ENCODE peak calls at places on chromosomes 11 and 22, in six cellular contexts. One of them, this sample, is unnamed.

GRCh38 chr11:57467508-57468157 is 7.3 kb downstream of the RTN4RL2 start:
- ATAC-seq in K562: no peak
- ATAC-seq in A549: no peak
- ATAC-seq in GM12878: no peak
- ATAC-seq in HepG2: no peak
- ATAC-seq in upper lobe of left lung: no peak
- ATAC-seq in this sample: no peak

GRCh38 chr11:61091373-61092279 is 10.7 kb upstream of the CD5 start:
- ATAC-seq in K562: peak
- ATAC-seq in A549: peak
- ATAC-seq in GM12878: peak
- ATAC-seq in HepG2: no peak
- ATAC-seq in upper lobe of left lung: peak
- ATAC-seq in this sample: no peak

GRCh38 chr11:45332486-45332934 is 46.4 kb upstream of the SYT13 start:
- ATAC-seq in K562: peak
- ATAC-seq in A549: peak
- ATAC-seq in GM12878: peak
- ATAC-seq in HepG2: peak
- ATAC-seq in upper lobe of left lung: peak
- ATAC-seq in this sample: peak

GRCh38 chr11:33292306-33292705 is 35.1 kb downstream of the HIPK3 start:
- ATAC-seq in K562: no peak
- ATAC-seq in A549: no peak
- ATAC-seq in GM12878: no peak
- ATAC-seq in HepG2: no peak
- ATAC-seq in upper lobe of left lung: no peak
- ATAC-seq in this sample: no peak

GRCh38 chr11:83713701-83714100 is 427.5 kb upstream of the CCDC90B start:
- ATAC-seq in K562: no peak
- ATAC-seq in A549: no peak
- ATAC-seq in GM12878: no peak
- ATAC-seq in HepG2: no peak
- ATAC-seq in upper lobe of left lung: peak
- ATAC-seq in this sample: peak

GRCh38 chr22:38732251-38732815 is 23.5 kb downstream of the SUN2 start:
- ATAC-seq in K562: no peak
- ATAC-seq in A549: no peak
- ATAC-seq in GM12878: no peak
- ATAC-seq in HepG2: no peak
- ATAC-seq in upper lobe of left lung: no peak
- ATAC-seq in this sample: peak

GRCh38 chr11:126431401-126432064 is 76.0 kb downstream of the ST3GAL4 start:
- ATAC-seq in K562: no peak
- ATAC-seq in A549: peak
- ATAC-seq in GM12878: no peak
- ATAC-seq in HepG2: peak
- ATAC-seq in upper lobe of left lung: peak
- ATAC-seq in this sample: peak

GRCh38 chr22:31235076-31235475 is 23.0 kb downstream of the LIMK2 start:
- ATAC-seq in K562: no peak
- ATAC-seq in A549: no peak
- ATAC-seq in GM12878: no peak
- ATAC-seq in HepG2: no peak
- ATAC-seq in upper lobe of left lung: no peak
- ATAC-seq in this sample: no peak

GRCh38 chr11:86547727-86548126 is 124.7 kb downstream of the ME3 start:
- ATAC-seq in K562: no peak
- ATAC-seq in A549: no peak
- ATAC-seq in GM12878: no peak
- ATAC-seq in HepG2: no peak
- ATAC-seq in upper lobe of left lung: peak
- ATAC-seq in this sample: peak

GRCh38 chr11:111423250-111423615 is 44.2 kb upstream of the POU2AF1 start:
- ATAC-seq in K562: no peak
- ATAC-seq in A549: peak
- ATAC-seq in GM12878: peak
- ATAC-seq in HepG2: peak
- ATAC-seq in upper lobe of left lung: no peak
- ATAC-seq in this sample: no peak

GRCh38 chr11:64864473-64865285 is 13.7 kb downstream of the EHD1 start:
- ATAC-seq in K562: peak
- ATAC-seq in A549: no peak
- ATAC-seq in GM12878: peak
- ATAC-seq in HepG2: no peak
- ATAC-seq in upper lobe of left lung: peak
- ATAC-seq in this sample: peak

GRCh38 chr11:111402411-111402810 is 23.3 kb upstream of the POU2AF1 start:
- ATAC-seq in K562: no peak
- ATAC-seq in A549: no peak
- ATAC-seq in GM12878: no peak
- ATAC-seq in HepG2: no peak
- ATAC-seq in upper lobe of left lung: no peak
- ATAC-seq in this sample: no peak

GRCh38 chr11:118265954-118266353 is 1.9 kb upstream of the MPZL2 start:
- ATAC-seq in K562: no peak
- ATAC-seq in A549: no peak
- ATAC-seq in GM12878: no peak
- ATAC-seq in HepG2: no peak
- ATAC-seq in upper lobe of left lung: peak
- ATAC-seq in this sample: peak

GRCh38 chr11:6992457-6993431 is 27.4 kb downstream of the ZNF214 start:
- ATAC-seq in K562: no peak
- ATAC-seq in A549: no peak
- ATAC-seq in GM12878: no peak
- ATAC-seq in HepG2: no peak
- ATAC-seq in upper lobe of left lung: no peak
- ATAC-seq in this sample: peak

GRCh38 chr11:61489833-61490585 is 18.5 kb upstream of the LRRC10B start:
- ATAC-seq in K562: peak
- ATAC-seq in A549: peak
- ATAC-seq in GM12878: no peak
- ATAC-seq in HepG2: peak
- ATAC-seq in upper lobe of left lung: peak
- ATAC-seq in this sample: no peak

GRCh38 chr22:24500251-24500820 is 5.2 kb downstream of the UPB1 start:
- ATAC-seq in K562: no peak
- ATAC-seq in A549: no peak
- ATAC-seq in GM12878: no peak
- ATAC-seq in HepG2: peak
- ATAC-seq in upper lobe of left lung: no peak
- ATAC-seq in this sample: no peak

GRCh38 chr11:3967695-3968094 is 112.2 kb downstream of the STIM1 start:
- ATAC-seq in K562: no peak
- ATAC-seq in A549: no peak
- ATAC-seq in GM12878: no peak
- ATAC-seq in HepG2: no peak
- ATAC-seq in upper lobe of left lung: no peak
- ATAC-seq in this sample: no peak

GRCh38 chr11:30586251-30587144 is at the start of gene MPPED2:
- ATAC-seq in K562: peak
- ATAC-seq in A549: peak
- ATAC-seq in GM12878: peak
- ATAC-seq in HepG2: peak
- ATAC-seq in upper lobe of left lung: peak
- ATAC-seq in this sample: peak

GRCh38 chr11:35525501-35526175 is at the start of gene PAMR1:
- ATAC-seq in K562: no peak
- ATAC-seq in A549: no peak
- ATAC-seq in GM12878: peak
- ATAC-seq in HepG2: no peak
- ATAC-seq in upper lobe of left lung: peak
- ATAC-seq in this sample: peak

GRCh38 chr22:48239461-48240164 is 1477.2 kb downstream of the TBC1D22A start:
- ATAC-seq in K562: no peak
- ATAC-seq in A549: no peak
- ATAC-seq in GM12878: no peak
- ATAC-seq in HepG2: no peak
- ATAC-seq in upper lobe of left lung: no peak
- ATAC-seq in this sample: no peak

GRCh38 chr11:69048718-69049489 is at the start of gene TPCN2:
- ATAC-seq in K562: peak
- ATAC-seq in A549: peak
- ATAC-seq in GM12878: peak
- ATAC-seq in HepG2: peak
- ATAC-seq in upper lobe of left lung: peak
- ATAC-seq in this sample: peak
- TF ChIP-seq EP300 in K562: no peak
- TF ChIP-seq EP300 in A549: no peak
- TF ChIP-seq EP300 in GM12878: no peak
- TF ChIP-seq EP300 in HepG2: no peak
- TF ChIP-seq EP300 in upper lobe of left lung: no peak
- TF ChIP-seq EP300 in this sample: no peak

GRCh38 chr22:50624347-50625130 is 3.4 kb downstream of the ARSA start:
- ATAC-seq in K562: no peak
- ATAC-seq in A549: no peak
- ATAC-seq in GM12878: no peak
- ATAC-seq in HepG2: no peak
- ATAC-seq in upper lobe of left lung: no peak
- ATAC-seq in this sample: no peak

GRCh38 chr22:50621948-50622722 is 5.8 kb downstream of the ARSA start:
- ATAC-seq in K562: peak
- ATAC-seq in A549: no peak
- ATAC-seq in GM12878: peak
- ATAC-seq in HepG2: peak
- ATAC-seq in upper lobe of left lung: no peak
- ATAC-seq in this sample: no peak

GRCh38 chr22:50620861-50621490 is 7.0 kb downstream of the ARSA start:
- ATAC-seq in K562: no peak
- ATAC-seq in A549: peak
- ATAC-seq in GM12878: peak
- ATAC-seq in HepG2: peak
- ATAC-seq in upper lobe of left lung: peak
- ATAC-seq in this sample: peak

GRCh38 chr22:50622723-50623327 is 5.1 kb downstream of the ARSA start:
- ATAC-seq in K562: no peak
- ATAC-seq in A549: no peak
- ATAC-seq in GM12878: no peak
- ATAC-seq in HepG2: peak
- ATAC-seq in upper lobe of left lung: no peak
- ATAC-seq in this sample: no peak

GRCh38 chr22:50621491-50621880 is 6.5 kb downstream of the ARSA start:
- ATAC-seq in K562: no peak
- ATAC-seq in A549: peak
- ATAC-seq in GM12878: peak
- ATAC-seq in HepG2: peak
- ATAC-seq in upper lobe of left lung: peak
- ATAC-seq in this sample: no peak
- TF ChIP-seq POLR2A in K562: no peak
- TF ChIP-seq POLR2A in A549: no peak
- TF ChIP-seq POLR2A in GM12878: peak
- TF ChIP-seq POLR2A in HepG2: no peak
- TF ChIP-seq POLR2A in upper lobe of left lung: no peak
- TF ChIP-seq POLR2A in this sample: no peak

GRCh38 chr11:116772443-116773202 is at the start of gene BUD13:
- ATAC-seq in K562: peak
- ATAC-seq in A549: peak
- ATAC-seq in GM12878: peak
- ATAC-seq in HepG2: peak
- ATAC-seq in upper lobe of left lung: peak
- ATAC-seq in this sample: peak
- TF ChIP-seq EP300 in K562: peak
- TF ChIP-seq EP300 in A549: no peak
- TF ChIP-seq EP300 in GM12878: no peak
- TF ChIP-seq EP300 in HepG2: no peak
- TF ChIP-seq EP300 in upper lobe of left lung: no peak
- TF ChIP-seq EP300 in this sample: no peak

DNA sequence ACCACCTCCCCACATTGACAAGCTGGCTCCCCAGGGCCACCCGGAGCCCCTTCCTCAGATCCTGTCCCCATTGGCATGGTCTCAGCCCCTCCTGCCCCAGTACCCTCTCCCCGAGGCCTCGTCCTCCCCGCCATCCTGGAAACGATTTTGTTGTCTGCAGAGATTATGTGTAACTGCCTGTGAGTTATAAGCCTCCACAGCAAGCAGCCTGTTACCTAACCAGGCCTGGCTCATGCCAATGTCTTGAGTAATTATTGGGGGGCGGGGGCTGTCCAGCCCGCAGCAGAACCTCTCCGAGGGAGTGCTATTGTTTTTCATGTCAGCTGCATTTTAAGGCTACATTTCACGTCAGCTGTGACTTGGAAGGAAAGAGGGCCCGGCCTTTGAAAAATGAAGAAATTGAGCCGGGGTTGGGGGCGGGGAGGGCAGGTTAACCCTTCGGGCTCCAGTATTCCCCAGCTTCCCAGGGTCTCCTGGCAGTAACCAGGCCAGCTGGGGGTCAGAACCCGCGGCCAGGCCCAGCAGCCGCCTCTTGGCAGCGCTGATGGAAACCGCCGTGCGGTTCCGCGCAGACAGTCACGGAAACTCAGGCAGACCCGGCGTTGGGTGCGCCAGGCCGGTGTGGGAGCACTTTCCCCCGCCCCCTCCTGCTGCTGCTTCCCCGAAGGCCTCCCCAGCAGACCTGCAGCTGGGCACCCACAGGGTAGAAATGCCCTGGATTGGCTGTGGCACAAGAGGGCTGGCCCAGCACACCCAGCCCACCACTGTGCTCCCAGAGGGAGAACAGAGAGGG is 59.5 kb downstream of the CDKN1C start:
- ATAC-seq in K562: no peak
- ATAC-seq in A549: peak
- ATAC-seq in GM12878: no peak
- ATAC-seq in HepG2: peak
- ATAC-seq in upper lobe of left lung: peak
- ATAC-seq in this sample: peak
- TF ChIP-seq POLR2A in K562: no peak
- TF ChIP-seq POLR2A in A549: no peak
- TF ChIP-seq POLR2A in GM12878: no peak
- TF ChIP-seq POLR2A in HepG2: no peak
- TF ChIP-seq POLR2A in upper lobe of left lung: peak
- TF ChIP-seq POLR2A in this sample: no peak

DNA sequence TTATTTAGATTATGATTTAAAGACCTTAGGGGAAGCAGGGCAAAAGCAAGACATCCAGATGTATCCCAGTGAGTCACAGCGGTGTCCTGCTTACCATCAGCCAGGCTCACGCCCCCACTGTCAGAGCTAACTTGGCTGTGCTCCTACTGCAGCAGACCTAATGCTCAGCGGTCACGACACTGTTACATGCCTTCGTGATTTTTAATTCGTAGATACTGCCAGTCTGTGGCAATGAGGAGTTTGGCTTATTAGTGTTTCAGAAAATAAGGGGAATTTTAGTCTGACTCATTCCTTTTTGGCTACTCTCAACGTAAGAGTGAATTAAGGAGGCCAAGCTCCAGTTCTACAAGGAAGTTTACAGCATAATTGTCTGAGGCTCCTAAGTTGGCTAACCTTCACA is 22.7 kb downstream of the EFCAB6 start:
- ATAC-seq in K562: no peak
- ATAC-seq in A549: peak
- ATAC-seq in GM12878: peak
- ATAC-seq in HepG2: no peak
- ATAC-seq in upper lobe of left lung: peak
- ATAC-seq in this sample: peak
- TF ChIP-seq EP300 in K562: no peak
- TF ChIP-seq EP300 in A549: no peak
- TF ChIP-seq EP300 in GM12878: no peak
- TF ChIP-seq EP300 in HepG2: no peak
- TF ChIP-seq EP300 in upper lobe of left lung: no peak
- TF ChIP-seq EP300 in this sample: no peak